ENCODE peak calls at places on chromosome 2, in seven cellular contexts. J is stimulated activated CD8-positive, alpha-beta memory T cell treated with anti-CD3 and anti-CD28 coated beads, Interleukin-15, amount 100 ng/mL, for 48 hours; C is EH; X is DMS53; U is activated CD4-positive, CD25-positive, alpha-beta regulatory T cell treated with anti-CD3 and anti-CD28 coated beads, Interleukin-2, amount 50 U/mL, for 72 hours; B is MM.1S; T is AG10803. N is an unnamed sample.

GRCh38 chr2:72515696-72516095 is 310.1 kb downstream of the EXOC6B start:
- DNase-seq in X (no peak), J (no peak), C (peak), T (peak), U (no peak), B (no peak), N (no peak)

GRCh38 chr2:206728277-206729199 is 10.3 kb upstream of the DYTN start:
- DNase-seq in J (no peak), C (peak), B (no peak), U (no peak), X (peak), T (no peak), N (no peak)

GRCh38 chr2:26049641-26050040 is 15.8 kb downstream of the RAB10 start:
- DNase-seq in C (no peak), U (no peak), B (no peak), X (no peak), T (no peak), J (no peak), N (no peak)

GRCh38 chr2:128603411-128603924 is 284.8 kb upstream of the HS6ST1 start:
- DNase-seq in C (peak), X (peak), B (no peak), U (no peak), T (no peak), J (no peak), N (peak)

GRCh38 chr2:20141056-20141762 is 83.7 kb downstream of the SDC1 start:
- DNase-seq in B (no peak), U (no peak), C (peak), T (peak), X (peak), J (no peak), N (no peak)

GRCh38 chr2:164887434-164888112 is 46.0 kb upstream of the COBLL1 start:
- DNase-seq in C (no peak), U (no peak), T (no peak), J (no peak), B (no peak), X (no peak), N (no peak)

GRCh38 chr2:240917009-240917683 is 11.0 kb downstream of the CROCC2 start:
- DNase-seq in T (no peak), C (no peak), B (no peak), U (peak), J (no peak), X (no peak), N (peak)

GRCh38 chr2:157890960-157891629 is 15.0 kb upstream of the ACVR1 start:
- DNase-seq in T (no peak), U (no peak), C (no peak), J (no peak), B (no peak), X (peak), N (no peak)

GRCh38 chr2:226151157-226151556 is 648.5 kb downstream of the IRS1 start:
- DNase-seq in B (peak), T (no peak), U (no peak), J (no peak), C (peak), X (no peak), N (peak)

GRCh38 chr2:163649080-163649479 is 86.7 kb downstream of the FIGN start:
- DNase-seq in C (peak), B (no peak), J (no peak), X (no peak), T (no peak), U (no peak), N (no peak)

GRCh38 chr2:37039580-37039979 is 44.6 kb downstream of the HEATR5B start:
- DNase-seq in B (no peak), X (no peak), J (no peak), T (no peak), C (no peak), U (no peak), N (no peak)

GRCh38 chr2:15981646-15982045 is 41.3 kb downstream of the MYCN start:
- DNase-seq in B (no peak), X (no peak), U (no peak), T (no peak), C (no peak), J (no peak), N (no peak)